ENCODE peak calls at places on chromosome 14, in nine cellular contexts. J, Q, K, V, B, C, O, M and A are unnamed samples.

GRCh38 chr14:67411375-67411774 is 590 bp downstream of the PLEK2 start:
- DNase-seq in B (no peak), J (no peak), M (no peak), Q (no peak), K (no peak), O (no peak), C (no peak), V (no peak), A (no peak)

GRCh38 chr14:89977668-89978067 is 21.9 kb downstream of the TDP1 start:
- DNase-seq in C (no peak), O (no peak), V (no peak), B (no peak), K (no peak), Q (no peak), M (no peak), J (no peak), A (no peak)

GRCh38 chr14:74515891-74516412 is 22.4 kb downstream of the ISCA2 start:
- DNase-seq in V (no peak), K (peak; percentile 7), O (no peak), B (no peak), Q (no peak), J (no peak), M (peak; percentile 45), C (no peak), A (no peak)

GRCh38 chr14:91258021-91258618 is 13.6 kb upstream of the GPR68 start:
- DNase-seq in K (peak; percentile 31), J (peak; percentile 12), C (peak; percentile 63), O (no peak), V (no peak), B (peak; percentile 40), M (no peak), Q (no peak), A (peak; percentile 60)

GRCh38 chr14:104292084-104292970 is 153.9 kb downstream of the KIF26A start:
- DNase-seq in B (no peak), V (no peak), Q (peak; percentile 9), C (no peak), J (no peak), O (no peak), M (peak; percentile 33), K (peak; percentile 9), A (no peak)

GRCh38 chr14:88792572-88793258 is at the start of gene EML5:
- DNase-seq in B (peak; percentile 54), M (peak; percentile 96), C (peak; percentile 85), Q (peak; percentile 90), K (peak; percentile 78), J (peak; percentile 73), V (peak; percentile 86), O (peak; percentile 22), A (peak; percentile 92)

GRCh38 chr14:36646664-36647416 is 14.8 kb upstream of the PAX9 start:
- DNase-seq in K (no peak), J (no peak), M (no peak), B (no peak), O (no peak), C (no peak), V (peak; percentile 67), Q (no peak), A (peak; percentile 69)

GRCh38 chr14:55416866-55417265 is 5.2 kb upstream of the ATG14 start:
- DNase-seq in C (no peak), J (no peak), O (no peak), Q (no peak), V (peak; percentile 80), B (no peak), K (no peak), M (no peak), A (peak; percentile 37)

DNA sequence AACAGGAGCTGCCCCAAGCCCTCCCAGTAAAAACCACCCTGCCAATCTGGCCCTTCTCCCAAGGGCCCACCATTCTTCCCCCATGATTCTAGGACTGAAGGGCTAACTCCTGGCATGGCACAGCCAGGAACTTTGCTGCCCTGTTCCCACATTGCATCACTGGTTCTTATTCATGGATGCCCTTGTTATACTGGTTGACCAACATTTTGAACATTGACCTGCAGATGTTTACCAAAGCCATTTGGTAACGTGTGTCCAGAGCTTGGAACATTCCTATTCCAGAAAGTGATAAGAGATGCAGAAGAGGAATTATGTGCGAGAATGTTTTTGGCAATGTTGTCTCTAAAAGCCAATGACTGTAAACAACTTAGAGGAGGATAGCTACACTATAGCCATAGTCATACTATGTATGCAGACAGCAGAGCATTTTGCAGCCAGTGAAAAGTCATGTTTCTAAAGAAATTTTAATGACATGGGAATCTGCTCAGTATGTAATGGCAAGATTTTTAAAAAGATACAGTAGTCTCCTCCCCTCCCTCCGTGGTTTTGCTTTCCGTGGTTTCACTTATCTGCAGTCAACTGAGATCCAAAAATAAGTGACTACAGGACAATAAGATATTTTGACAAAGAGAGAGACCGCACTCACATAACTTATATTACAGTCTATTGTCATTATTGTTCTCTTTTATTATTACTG is 108.8 kb downstream of the DAAM1 start:
- DNase-seq in C (no peak), M (no peak), Q (no peak), J (no peak), K (no peak), O (no peak), V (no peak), B (peak; percentile 75), A (no peak)
- H3K4me1 ChIP-seq in C (no peaks in the 10 kb centered on the region), M (peaks cover 23% of the 10 kb centered on the region), Q (peaks cover 25% of the 10 kb centered on the region), J (peaks cover 6% of the 10 kb centered on the region), K (peaks cover 100% of the 10 kb centered on the region), O (no peaks in the 10 kb centered on the region), V (no peaks in the 10 kb centered on the region), B (peaks cover 8% of the 10 kb centered on the region), A (peaks cover 14% of the 10 kb centered on the region)

GRCh38 chr14:101819251-101819990 is 57.9 kb downstream of the PPP2R5C start:
- DNase-seq in M (no peak), K (no peak), V (no peak), C (no peak), J (no peak), Q (no peak), B (no peak), O (no peak), A (no peak)

GRCh38 chr14:101815994-101816393 is 54.5 kb downstream of the PPP2R5C start:
- DNase-seq in O (no peak), V (no peak), M (no peak), J (no peak), K (no peak), B (no peak), C (no peak), Q (no peak), A (no peak)

GRCh38 chr14:101820283-101820798 is 58.8 kb downstream of the PPP2R5C start:
- DNase-seq in O (no peak), M (no peak), J (no peak), B (no peak), C (no peak), V (no peak), Q (no peak), K (no peak), A (no peak)

GRCh38 chr14:101814869-101815268 is 53.4 kb downstream of the PPP2R5C start:
- DNase-seq in Q (no peak), K (no peak), J (no peak), O (no peak), M (no peak), V (no peak), B (no peak), C (no peak), A (no peak)

DNA sequence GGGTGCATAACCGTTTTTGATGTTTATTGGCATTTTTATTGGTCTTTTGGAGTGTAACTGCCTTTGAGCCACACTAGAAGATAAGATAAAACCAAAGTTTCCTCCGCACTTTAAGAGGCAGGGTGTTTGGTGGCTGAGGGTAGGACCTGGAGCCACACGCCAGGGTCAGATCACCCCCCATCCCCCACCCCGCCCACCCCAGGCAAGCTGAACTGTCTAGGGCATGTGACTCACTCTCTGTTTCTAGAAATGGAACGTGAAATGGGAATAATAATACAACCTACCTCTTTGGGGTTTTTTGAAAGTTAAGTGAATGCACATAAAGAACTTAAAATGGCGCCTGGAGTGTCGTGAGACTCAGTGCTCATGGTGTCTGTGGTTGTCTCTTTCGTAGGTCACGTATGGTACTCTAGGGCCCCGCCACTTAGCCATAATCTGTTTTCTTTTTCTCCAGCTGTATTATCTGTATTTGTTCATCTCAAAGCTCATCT is 56.0 kb downstream of the PPP2R5C start:
- DNase-seq in C (no peak), K (no peak), Q (no peak), O (no peak), B (no peak), V (no peak), M (no peak), J (no peak), A (no peak)
- H3K27ac ChIP-seq in C (no peak overlapping the region), K (peak overlapping the region; percentile 24), Q (no peak overlapping the region), O (no peak overlapping the region), B (no peak overlapping the region), V (no peak overlapping the region), M (no peak overlapping the region), J (no peak overlapping the region), A (no peak overlapping the region)

GRCh38 chr14:95526483-95527391 is 8.1 kb upstream of the GLRX5 start:
- DNase-seq in J (peak; percentile 45), O (no peak), K (no peak), V (no peak), C (no peak), M (no peak), B (peak; percentile 58), Q (no peak), A (no peak)

GRCh38 chr14:95527392-95528002 is 7.4 kb upstream of the GLRX5 start:
- DNase-seq in Q (peak; percentile 50), O (no peak), V (peak; percentile 66), J (peak; percentile 84), K (no peak), C (no peak), B (peak; percentile 91), M (no peak), A (peak; percentile 82)

GRCh38 chr14:95523818-95524448 is 7.5 kb upstream of the SYNE3 start:
- DNase-seq in Q (peak; percentile 55), V (peak; percentile 33), O (no peak), J (peak; percentile 89), C (no peak), M (no peak), K (no peak), B (peak; percentile 90), A (no peak)

GRCh38 chr14:95524706-95525512 is 8.5 kb upstream of the SYNE3 start:
- DNase-seq in V (no peak), K (no peak), B (no peak), M (no peak), J (peak; percentile 71), C (no peak), O (no peak), Q (no peak), A (no peak)

DNA sequence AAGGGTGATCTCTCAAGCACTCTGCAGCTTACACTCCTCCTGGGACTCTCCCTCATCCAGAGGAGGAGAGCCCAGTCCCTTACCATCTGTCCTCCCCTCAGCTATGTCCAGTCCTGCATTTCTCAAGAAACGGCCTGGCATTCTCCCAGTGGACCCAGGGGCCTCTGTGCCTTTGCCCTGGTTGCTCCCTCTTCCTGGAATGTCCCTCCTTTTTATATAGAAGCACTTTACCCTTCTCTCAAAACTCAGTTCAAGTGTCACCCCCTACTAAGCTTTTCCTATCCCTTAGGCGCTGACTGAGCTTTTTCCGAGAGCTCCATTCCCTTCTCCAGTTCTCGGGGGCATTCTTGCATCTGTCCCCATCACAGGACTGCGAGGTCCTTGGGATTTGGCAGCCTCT is 8.9 kb upstream of the GLRX5 start:
- DNase-seq in K (no peak), O (no peak), V (peak; percentile 13), B (no peak), M (no peak), Q (no peak), J (no peak), C (no peak), A (no peak)
- H3K4me1 ChIP-seq in K (peaks cover 65% of the 10 kb centered on the region), O (no peaks in the 10 kb centered on the region), V (peaks cover 15% of the 10 kb centered on the region), B (peaks cover 24% of the 10 kb centered on the region), M (peaks cover 54% of the 10 kb centered on the region), Q (peaks cover 32% of the 10 kb centered on the region), J (peaks cover 38% of the 10 kb centered on the region), C (peaks cover 24% of the 10 kb centered on the region), A (peaks cover 34% of the 10 kb centered on the region)

GRCh38 chr14:72928872-72929271 is 2.6 kb downstream of the DCAF4 start:
- DNase-seq in C (no peak), Q (no peak), K (no peak), V (peak; percentile 22), J (no peak), B (no peak), O (no peak), M (no peak), A (peak; percentile 32)

GRCh38 chr14:72925171-72925759 is 999 bp upstream of the DCAF4 start:
- DNase-seq in V (no peak), J (no peak), B (no peak), O (no peak), C (no peak), Q (no peak), K (no peak), M (no peak), A (peak; percentile 54)

GRCh38 chr14:72926292-72927028 is at the start of gene DCAF4:
- DNase-seq in C (peak; percentile 97), Q (peak; percentile 97), J (peak; percentile 98), O (peak; percentile 90), B (peak; percentile 98), V (peak; percentile 100), M (peak; percentile 98), K (peak; percentile 96), A (peak; percentile 99)

GRCh38 chr14:72924332-72924731 is 1.9 kb upstream of the DCAF4 start:
- DNase-seq in M (peak; percentile 79), B (no peak), K (peak; percentile 65), J (no peak), Q (peak; percentile 66), C (peak; percentile 31), V (no peak), O (no peak), A (no peak)

GRCh38 chr14:72925815-72926291 is 411 bp upstream of the DCAF4 start:
- DNase-seq in O (no peak), J (no peak), Q (no peak), V (no peak), K (no peak), B (no peak), C (no peak), M (no peak), A (no peak)
- H3K27ac ChIP-seq in O (no peak overlapping the region), J (peak overlapping the region; percentile 66), Q (peak overlapping the region; percentile 19), V (no peak overlapping the region), K (peak overlapping the region; percentile 68), B (peak overlapping the region; percentile 57), C (peak overlapping the region; percentile 85), M (peak overlapping the region; percentile 67), A (peak overlapping the region; percentile 81)